ENCODE peak calls at places on chromosomes 12 and 14, in four cellular contexts. E is HCT116, O is HepG2, J is K562. R is an unnamed sample.

GRCh38 chr14:61644834-61645233 is 50.5 kb upstream of the HIF1A start:
- DNase-seq in E (no peak), O (no peak), J (no peak), R (no peak)

GRCh38 chr12:24719293-24719721 is 229.6 kb downstream of the BCAT1 start:
- DNase-seq in O (no peak), J (no peak), E (no peak), R (no peak)

GRCh38 chr14:90567991-90568390 is 171.2 kb downstream of the CALM1 start:
- DNase-seq in J (no peak), E (no peak), O (no peak), R (no peak)

GRCh38 chr12:88946377-88946997 is 366.2 kb upstream of the KITLG start:
- DNase-seq in E (peak), O (no peak), J (no peak), R (no peak)

GRCh38 chr12:113119980-113120669 is 15.4 kb downstream of the RASAL1 start:
- DNase-seq in J (no peak), E (no peak), O (no peak), R (no peak)

GRCh38 chr14:104265918-104266642 is 127.7 kb downstream of the KIF26A start:
- DNase-seq in E (no peak), J (no peak), O (no peak), R (no peak)

GRCh38 chr14:88551094-88551870 is 3.5 kb downstream of the PTPN21 start:
- DNase-seq in O (no peak), E (peak), J (peak), R (no peak)

GRCh38 chr12:96070670-96071279 is 35.4 kb upstream of the LTA4H start:
- DNase-seq in O (peak), E (no peak), J (peak), R (no peak)

GRCh38 chr12:116171549-116171948 is 105.9 kb downstream of the MED13L start:
- DNase-seq in J (no peak), O (no peak), E (no peak), R (no peak)

GRCh38 chr14:71776463-71777359 is 155.5 kb upstream of the RGS6 start:
- DNase-seq in E (no peak), O (no peak), J (no peak), R (no peak)

GRCh38 chr12:82517027-82517426 is 158.7 kb downstream of the METTL25 start:
- DNase-seq in E (peak), J (no peak), O (peak), R (peak)

GRCh38 chr14:79419571-79420327 is 791.6 kb downstream of the DIO2 start:
- DNase-seq in O (no peak), E (no peak), J (no peak), R (no peak)

GRCh38 chr14:69505338-69506240 is 21.1 kb downstream of the PLEKHD1 start:
- DNase-seq in O (peak), J (no peak), E (peak), R (no peak)

GRCh38 chr12:94649349-94650142 is 811 bp downstream of the TMCC3 start:
- DNase-seq in E (no peak), O (no peak), J (no peak), R (no peak)

GRCh38 chr12:12902036-12902435 is 10.7 kb downstream of the GPRC5A start:
- DNase-seq in E (no peak), O (no peak), J (no peak), R (no peak)

GRCh38 chr12:39626033-39626814 is 6.6 kb upstream of the ABCD2 start:
- DNase-seq in O (no peak), E (no peak), J (peak), R (no peak)

GRCh38 chr14:69643430-69644200 is 32.2 kb downstream of the SUSD6 start:
- DNase-seq in J (no peak), O (peak), E (peak), R (peak)

GRCh38 chr12:69898236-69898635 is 73.2 kb downstream of the MYRFL start:
- DNase-seq in J (no peak), E (no peak), O (no peak), R (no peak)

GRCh38 chr12:24222968-24223367 is 273.5 kb upstream of the SOX5 start:
- DNase-seq in J (no peak), E (no peak), O (no peak), R (no peak)

GRCh38 chr12:121926874-121927706 is 8.7 kb downstream of the CFAP251 start:
- DNase-seq in J (no peak), O (no peak), E (no peak), R (no peak)

GRCh38 chr14:77212097-77212873 is 30.7 kb downstream of the TMEM63C start:
- DNase-seq in J (no peak), E (no peak), O (no peak), R (no peak)

GRCh38 chr12:93894391-93895095 is 217.4 kb downstream of the CRADD start:
- DNase-seq in E (no peak), O (no peak), J (no peak), R (no peak)

GRCh38 chr12:121786441-121786825 is 7.1 kb downstream of the RHOF start:
- DNase-seq in E (peak), J (no peak), O (peak), R (no peak)

GRCh38 chr12:1638167-1638566 is 9.1 kb downstream of the WNT5B start:
- DNase-seq in E (no peak), O (no peak), J (no peak), R (no peak)

GRCh38 chr14:92644166-92644565 is 104.3 kb downstream of the LGMN start:
- DNase-seq in E (peak), O (no peak), J (no peak), R (no peak)

GRCh38 chr12:133038310-133038709 is 1.0 kb downstream of the ZNF84 start:
- DNase-seq in O (no peak), J (no peak), E (no peak), R (no peak)

GRCh38 chr14:92595267-92595666 is 81.7 kb downstream of the RIN3 start:
- DNase-seq in J (no peak), O (no peak), E (no peak), R (no peak)

GRCh38 chr12:49195734-49196133 is 6.9 kb upstream of the TUBA1A start:
- DNase-seq in E (no peak), J (no peak), O (no peak), R (no peak)

GRCh38 chr12:93029091-93029490 is 100.0 kb upstream of the EEA1 start:
- DNase-seq in E (no peak), O (no peak), J (no peak), R (no peak)

GRCh38 chr12:106282457-106283097 is 20.0 kb upstream of the TCP11L2 start:
- DNase-seq in E (peak), J (peak), O (peak), R (no peak)

GRCh38 chr12:70467908-70468733 is 102.0 kb downstream of the KCNMB4 start:
- DNase-seq in J (no peak), O (peak), E (peak), R (no peak)

GRCh38 chr12:31950492-31950891 is 8.7 kb upstream of the RESF1 start:
- DNase-seq in E (no peak), J (no peak), O (no peak), R (no peak)

GRCh38 chr12:69662764-69663163 is 36.3 kb downstream of the BEST3 start:
- DNase-seq in E (no peak), O (no peak), J (no peak), R (no peak)

GRCh38 chr14:64938972-64939816 is 3.4 kb downstream of the GPX2 start:
- DNase-seq in E (no peak), J (no peak), O (no peak), R (no peak)

GRCh38 chr12:66132408-66132807 is 1.9 kb upstream of the LLPH start:
- DNase-seq in O (peak), E (peak), J (no peak), R (peak)

GRCh38 chr12:12606793-12607589 is 4.7 kb upstream of the CREBL2 start:
- DNase-seq in E (no peak), J (no peak), O (peak), R (no peak)

GRCh38 chr12:115407036-115407435 is 723.1 kb upstream of the TBX3 start:
- DNase-seq in O (no peak), J (no peak), E (no peak), R (no peak)

GRCh38 chr14:90645842-90646443 is 170.3 kb downstream of the TTC7B start:
- DNase-seq in J (no peak), E (peak), O (peak), R (no peak)

GRCh38 chr12:123714302-123714627 is 2.1 kb downstream of the ATP6V0A2 start:
- DNase-seq in O (no peak), E (no peak), J (peak), R (no peak)

GRCh38 chr14:50139192-50139591 is 22.8 kb upstream of the VCPKMT start:
- DNase-seq in E (no peak), O (no peak), J (no peak), R (no peak)

DNA sequence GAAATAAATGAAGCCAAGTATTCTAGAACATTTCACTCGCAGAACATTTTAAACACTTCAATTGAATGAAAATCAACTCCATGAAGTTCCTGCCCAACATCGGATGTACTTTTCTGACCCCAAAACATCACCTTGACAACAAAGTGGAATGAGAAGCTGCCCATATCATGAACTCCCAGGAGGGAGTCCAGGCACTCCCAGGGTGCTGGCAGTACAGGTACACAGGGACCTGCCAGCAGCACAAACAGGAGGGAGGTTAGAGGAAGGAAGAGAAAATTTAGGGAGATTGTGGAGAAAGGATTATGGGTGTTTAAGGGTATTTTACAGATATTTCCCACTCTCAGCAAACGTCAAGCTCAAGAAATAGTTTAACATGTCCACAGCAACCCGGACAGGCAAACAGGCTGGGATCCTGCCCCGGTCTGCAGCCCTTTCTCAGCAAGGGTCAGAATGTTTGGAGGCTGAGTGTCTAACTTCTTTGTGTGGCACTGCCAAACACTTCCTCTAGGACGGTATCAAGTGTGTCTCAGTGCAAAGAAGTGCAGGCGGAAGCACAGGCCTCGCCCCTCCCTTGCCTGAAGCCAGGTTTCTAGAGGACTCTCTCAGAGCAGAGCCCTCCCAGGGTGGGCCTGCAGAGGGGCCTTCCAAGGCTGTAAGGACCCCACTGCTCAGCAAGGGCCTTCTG is 72.2 kb downstream of the SETD3 start:
- DNase-seq in O (no peak), E (no peak), J (no peak), R (no peak)
- TF ChIP-seq TCF7L2 in O (no peak), E (no peak), J (no peak), R (no peak)

DNA sequence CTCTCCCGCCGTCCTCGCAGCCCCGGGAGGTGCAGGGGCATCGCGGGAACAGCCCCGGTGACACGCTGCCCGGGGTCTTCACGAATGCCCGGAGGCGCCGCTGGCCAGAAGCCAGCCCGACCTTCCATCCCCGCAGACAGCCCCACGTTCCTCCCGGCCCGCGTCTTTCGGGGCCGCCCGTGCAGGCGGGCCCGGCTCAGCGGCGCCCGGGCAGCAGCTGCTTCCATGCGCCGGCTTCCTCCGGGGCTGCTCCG is 801 bp upstream of the TEDC1 start:
- DNase-seq in E (no peak), O (no peak), J (no peak), R (no peak)
- TF ChIP-seq REST in E (no peak), O (no peak), J (no peak), R (no peak)

GRCh38 chr12:46150735-46151134 is 118.1 kb downstream of the SLC38A1 start:
- DNase-seq in E (no peak), O (no peak), J (no peak), R (no peak)

GRCh38 chr12:46149905-46150304 is 118.9 kb downstream of the SLC38A1 start:
- DNase-seq in O (no peak), E (no peak), J (no peak), R (no peak)

GRCh38 chr12:46153267-46153872 is 115.5 kb downstream of the SLC38A1 start:
- DNase-seq in E (peak), O (peak), J (peak), R (no peak)

GRCh38 chr12:46152456-46152855 is 116.4 kb downstream of the SLC38A1 start:
- DNase-seq in O (no peak), E (no peak), J (no peak), R (no peak)

DNA sequence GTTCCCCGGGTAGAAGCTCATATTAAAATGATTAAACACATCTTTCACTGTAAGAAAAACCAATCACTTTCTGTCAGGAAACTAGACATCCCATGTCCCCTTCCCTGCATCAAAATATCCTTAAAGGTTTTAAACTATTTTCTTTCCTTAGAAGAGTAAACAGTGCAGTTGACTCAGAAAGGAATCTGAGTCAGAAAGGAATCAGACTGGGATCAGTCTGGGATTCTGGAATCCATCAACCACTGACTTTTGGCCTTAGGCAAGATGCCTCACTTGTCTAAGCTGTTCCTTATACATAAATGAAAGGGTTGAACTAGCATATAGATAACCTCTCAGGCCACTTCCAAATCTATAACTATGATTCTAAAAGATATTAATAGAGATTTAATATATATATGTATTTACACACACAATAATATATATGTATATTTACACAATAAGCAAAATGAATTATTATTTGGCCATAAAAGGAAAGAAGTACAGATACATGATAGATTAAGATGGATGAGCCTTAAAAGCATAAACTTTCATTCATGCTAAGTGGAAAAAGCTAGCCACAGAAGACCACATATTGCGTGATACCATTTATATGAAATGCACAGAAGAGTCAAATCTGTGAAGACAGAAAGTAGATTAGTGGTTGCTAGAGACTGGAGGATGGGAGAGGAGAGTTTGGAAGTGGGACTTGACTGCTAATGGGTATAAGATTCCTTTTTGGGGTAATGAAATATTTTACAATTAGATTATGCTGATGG is 114.4 kb downstream of the SLC38A1 start:
- DNase-seq in J (no peak), O (no peak), E (peak), R (peak)
- TF ChIP-seq TCF7L2 in J (no peak), O (no peak), E (no peak), R (no peak)

DNA sequence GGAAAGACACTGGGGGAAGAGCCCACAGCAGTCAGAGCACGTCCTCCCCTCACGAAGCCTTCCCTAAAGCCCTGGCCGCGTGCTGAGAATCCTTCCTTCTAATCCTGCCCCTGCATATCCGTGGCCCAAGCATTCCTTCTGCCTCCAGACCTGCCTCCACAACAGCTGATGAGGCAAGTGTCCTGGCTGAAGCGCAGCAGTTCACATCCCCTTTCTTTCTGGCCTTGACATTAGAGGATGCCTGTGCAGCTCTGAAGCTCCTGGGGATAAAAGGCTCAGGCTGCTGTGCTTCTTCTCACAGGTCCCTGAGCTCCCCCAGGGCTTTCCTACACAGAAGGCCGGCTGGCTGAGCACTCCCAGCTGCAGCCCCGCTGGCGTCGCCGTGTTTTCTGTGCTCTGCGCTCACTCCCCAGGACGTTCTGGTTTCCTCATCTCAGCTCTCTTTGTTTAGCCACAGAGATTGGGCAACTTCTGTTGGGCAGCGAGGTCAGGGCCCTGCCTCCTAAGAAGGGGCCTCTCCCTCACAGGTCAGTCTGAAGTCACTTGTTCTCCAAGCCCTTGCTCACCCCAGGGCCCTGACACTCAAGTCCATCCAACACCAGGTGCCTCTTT is 45.8 kb downstream of the NINJ2 start:
- DNase-seq in E (no peak), O (peak), J (no peak), R (no peak)
- TF ChIP-seq REST in E (no peak), O (no peak), J (no peak), R (no peak)

R was measured in Panc1.